ENCODE peak calls at places on chromosomes 1 and 21, in nine cellular contexts. B, G, M, F, V, N, E, P and U are unnamed samples.
A peak's percentile ranks its signal among the peaks of the same experiment; 100 is the strongest.

GRCh38 chr1:175630076-175630475 is 113.3 kb downstream of the TNR start:
- DNase-seq in B (no peak), G (no peak), M (no peak), F (no peak), V (no peak), N (no peak), E (no peak), P (no peak), U (no peak)

GRCh38 chr1:54528613-54529012 is 19.4 kb upstream of the ACOT11 start:
- DNase-seq in B (no peak), G (no peak), M (no peak), F (no peak), V (no peak), N (no peak), E (no peak), P (no peak), U (peak; percentile 25)

GRCh38 chr21:17613242-17613676 is 558 bp upstream of the BTG3 start:
- DNase-seq in B (peak; percentile 17), G (peak; percentile 41), M (peak; percentile 70), F (peak; percentile 46), V (no peak), N (no peak), E (no peak), P (no peak), U (peak; percentile 66)

GRCh38 chr21:42507418-42507817 is 6.2 kb upstream of the SLC37A1 start:
- DNase-seq in B (no peak), G (peak; percentile 8), M (no peak), F (no peak), V (no peak), N (no peak), E (no peak), P (no peak), U (no peak)

GRCh38 chr1:201000391-201000790 is 23.1 kb downstream of the KIF21B start:
- DNase-seq in B (no peak), G (no peak), M (no peak), F (no peak), V (no peak), N (no peak), E (no peak), P (no peak), U (no peak)

GRCh38 chr1:245695211-245695610 is 540.4 kb downstream of the KIF26B start:
- DNase-seq in B (no peak), G (no peak), M (no peak), F (no peak), V (no peak), N (no peak), E (no peak), P (no peak), U (no peak)

GRCh38 chr1:5996641-5997270 is 4.5 kb upstream of the NPHP4 start:
- DNase-seq in B (peak; percentile 12), G (no peak), M (no peak), F (no peak), V (peak; percentile 11), N (peak; percentile 4), E (no peak), P (no peak), U (peak; percentile 49)

GRCh38 chr1:84721152-84721551 is 30.9 kb upstream of the SSX2IP start:
- DNase-seq in B (no peak), G (no peak), M (no peak), F (no peak), V (no peak), N (no peak), E (no peak), P (no peak), U (no peak)

GRCh38 chr1:183653876-183654451 is 848 bp upstream of the APOBEC4 start:
- DNase-seq in B (no peak), G (no peak), M (no peak), F (no peak), V (no peak), N (no peak), E (no peak), P (no peak), U (no peak)

GRCh38 chr1:96416111-96416595 is 305.4 kb upstream of the PTBP2 start:
- DNase-seq in B (no peak), G (no peak), M (peak; percentile 77), F (no peak), V (no peak), N (peak; percentile 23), E (no peak), P (no peak), U (no peak)

GRCh38 chr1:234294109-234294845 is 79.0 kb upstream of the COA6 start:
- DNase-seq in B (no peak), G (no peak), M (no peak), F (no peak), V (no peak), N (no peak), E (no peak), P (no peak), U (no peak)

GRCh38 chr1:235051521-235051920 is 77.1 kb downstream of the TOMM20 start:
- DNase-seq in B (no peak), G (no peak), M (no peak), F (no peak), V (no peak), N (peak; percentile 42), E (no peak), P (no peak), U (no peak)

GRCh38 chr1:153652795-153653507 is 5.6 kb upstream of the SNAPIN start:
- DNase-seq in B (no peak), G (no peak), M (no peak), F (no peak), V (no peak), N (no peak), E (no peak), P (no peak), U (no peak)

GRCh38 chr1:89929467-89930063 is 65.3 kb upstream of the ZNF326 start:
- DNase-seq in B (no peak), G (no peak), M (no peak), F (no peak), V (no peak), N (no peak), E (no peak), P (no peak), U (no peak)

GRCh38 chr1:183778006-183778405 is 26.9 kb upstream of the RGL1 start:
- DNase-seq in B (no peak), G (no peak), M (no peak), F (no peak), V (no peak), N (no peak), E (no peak), P (no peak), U (no peak)

GRCh38 chr1:25643962-25644361 is 27.4 kb downstream of the MAN1C1 start:
- DNase-seq in B (no peak), G (no peak), M (peak; percentile 23), F (no peak), V (no peak), N (no peak), E (no peak), P (peak; percentile 31), U (no peak)

GRCh38 chr1:214022229-214022791 is 34.5 kb downstream of the PROX1 start:
- DNase-seq in B (no peak), G (no peak), M (no peak), F (no peak), V (no peak), N (no peak), E (no peak), P (no peak), U (no peak)

GRCh38 chr1:108114026-108114599 is 86.0 kb downstream of the SLC25A24 start:
- DNase-seq in B (no peak), G (no peak), M (no peak), F (no peak), V (no peak), N (no peak), E (no peak), P (no peak), U (no peak)

GRCh38 chr1:94055459-94056122 is 65.4 kb downstream of the ABCA4 start:
- DNase-seq in B (no peak), G (no peak), M (no peak), F (no peak), V (no peak), N (no peak), E (no peak), P (no peak), U (no peak)

GRCh38 chr1:204113900-204114299 is 37.9 kb downstream of the ETNK2 start:
- DNase-seq in B (no peak), G (no peak), M (no peak), F (no peak), V (no peak), N (no peak), E (no peak), P (no peak), U (no peak)

GRCh38 chr1:3003039-3003940 is 18.0 kb upstream of the ACTRT2 start:
- DNase-seq in B (no peak), G (no peak), M (no peak), F (no peak), V (no peak), N (no peak), E (no peak), P (no peak), U (peak; percentile 49)

GRCh38 chr1:201958348-201958747 is 3.0 kb downstream of the TIMM17A start:
- DNase-seq in B (no peak), G (no peak), M (no peak), F (no peak), V (no peak), N (no peak), E (no peak), P (no peak), U (no peak)

GRCh38 chr1:162197041-162197511 is 127.6 kb downstream of the NOS1AP start:
- DNase-seq in B (no peak), G (no peak), M (no peak), F (no peak), V (no peak), N (no peak), E (no peak), P (no peak), U (no peak)

GRCh38 chr1:58841455-58841854 is 57.6 kb upstream of the JUN start:
- DNase-seq in B (no peak), G (peak; percentile 44), M (no peak), F (no peak), V (no peak), N (no peak), E (no peak), P (no peak), U (no peak)

GRCh38 chr1:59477286-59477685 is 180.4 kb downstream of the FGGY start:
- DNase-seq in B (no peak), G (no peak), M (no peak), F (no peak), V (no peak), N (no peak), E (no peak), P (peak; percentile 44), U (no peak)

GRCh38 chr1:118692143-118692542 is 296.0 kb downstream of the TBX15 start:
- DNase-seq in B (no peak), G (no peak), M (no peak), F (no peak), V (no peak), N (no peak), E (no peak), P (no peak), U (no peak)

GRCh38 chr1:160166459-160166858 is 15.1 kb downstream of the ATP1A4 start:
- DNase-seq in B (no peak), G (no peak), M (no peak), F (no peak), V (no peak), N (no peak), E (no peak), P (no peak), U (no peak)

GRCh38 chr1:40856656-40857302 is 5.4 kb downstream of the CITED4 start:
- DNase-seq in B (no peak), G (no peak), M (no peak), F (no peak), V (no peak), N (no peak), E (no peak), P (no peak), U (no peak)

GRCh38 chr1:60972841-60973364 is 109.5 kb upstream of the NFIA start:
- DNase-seq in B (no peak), G (no peak), M (no peak), F (no peak), V (no peak), N (no peak), E (no peak), P (no peak), U (no peak)

GRCh38 chr1:230212405-230212936 is 145.4 kb downstream of the GALNT2 start:
- DNase-seq in B (no peak), G (no peak), M (no peak), F (no peak), V (no peak), N (no peak), E (no peak), P (no peak), U (no peak)

GRCh38 chr1:119646521-119647227 is 1.4 kb downstream of the ZNF697 start:
- DNase-seq in B (no peak), G (no peak), M (no peak), F (no peak), V (no peak), N (no peak), E (no peak), P (no peak), U (no peak)